ENCODE peak calls at places on chromosomes 3 and 15, in five cellular contexts. C, J, N, Y and L are unnamed samples.

GRCh38 chr3:10470666-10471336 is 34.6 kb downstream of the ATP2B2 start:
- DNase-seq in C (no peak), J (no peak), N (no peak), Y (no peak), L (no peak)

GRCh38 chr3:27535809-27536392 is 51.7 kb upstream of the SLC4A7 start:
- DNase-seq in C (no peak), J (no peak), N (no peak), Y (peak; percentile 75), L (no peak)

GRCh38 chr3:56055616-56056350 is 412.5 kb downstream of the ERC2 start:
- DNase-seq in C (no peak), J (no peak), N (no peak), Y (no peak), L (no peak)

GRCh38 chr3:150733936-150734794 is 28.8 kb downstream of the SIAH2 start:
- DNase-seq in C (no peak), J (no peak), N (no peak), Y (no peak), L (no peak)

GRCh38 chr3:39269528-39269927 is 10.3 kb downstream of the CX3CR1 start:
- DNase-seq in C (no peak), J (no peak), N (no peak), Y (no peak), L (peak; percentile 53)

GRCh38 chr15:67064607-67065530 is 533 bp upstream of the SMAD3 start:
- DNase-seq in C (no peak), J (peak; percentile 61), N (no peak), Y (no peak), L (no peak)

GRCh38 chr3:100319951-100320350 is 14.6 kb upstream of the NIT2 start:
- DNase-seq in C (no peak), J (no peak), N (no peak), Y (no peak), L (no peak)

GRCh38 chr3:65436580-65436979 is 602.1 kb downstream of the MAGI1 start:
- DNase-seq in C (no peak), J (no peak), N (no peak), Y (no peak), L (no peak)

GRCh38 chr3:42588625-42589024 is 2.0 kb upstream of the SS18L2 start:
- DNase-seq in C (no peak), J (no peak), N (no peak), Y (no peak), L (no peak)

GRCh38 chr3:148790841-148791240 is 36.8 kb upstream of the CPB1 start:
- DNase-seq in C (no peak), J (peak; percentile 60), N (no peak), Y (no peak), L (no peak)

GRCh38 chr3:32238027-32238815 is at the start of gene CMTM8:
- DNase-seq in C (no peak), J (peak; percentile 72), N (no peak), Y (peak; percentile 28), L (no peak)

GRCh38 chr15:69812881-69813280 is 284.8 kb downstream of the TLE3 start:
- DNase-seq in C (no peak), J (no peak), N (peak; percentile 6), Y (peak; percentile 6), L (no peak)

GRCh38 chr3:17678116-17678741 is 64.2 kb downstream of the TBC1D5 start:
- DNase-seq in C (no peak), J (no peak), N (no peak), Y (peak; percentile 65), L (no peak)

DNA sequence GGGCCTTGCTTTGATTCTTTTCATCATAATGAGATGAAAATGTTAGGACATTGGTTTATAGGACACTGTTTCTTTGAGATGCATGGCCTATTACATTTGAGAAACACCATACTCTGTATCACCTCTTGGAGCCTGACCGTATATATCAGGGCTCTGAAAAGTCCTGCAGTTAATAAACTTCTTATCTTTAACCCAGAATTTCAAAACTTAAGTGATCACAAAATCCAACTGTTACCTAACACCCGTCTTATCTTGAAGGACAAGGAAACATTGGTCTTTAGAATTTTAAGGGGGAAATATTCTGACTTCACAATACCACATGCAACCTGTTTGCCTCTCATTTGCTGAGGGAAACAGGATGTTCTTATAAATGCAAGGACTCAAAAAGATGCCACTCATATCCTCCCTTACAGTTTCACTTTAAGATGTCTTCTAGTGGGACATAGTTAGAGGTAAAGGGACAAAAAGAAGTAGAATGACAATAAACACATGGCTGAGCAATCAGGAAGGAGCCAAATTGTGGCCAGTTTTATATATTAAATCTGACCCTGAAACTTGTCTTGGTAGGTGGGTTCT is 67.8 kb downstream of the CRTC3 start:
- DNase-seq in C (no peak), J (no peak), N (no peak), Y (no peak), L (no peak)
- H3K27ac ChIP-seq in C (no peak overlapping the region), J (peak overlapping the region; percentile 74), N (no peak overlapping the region), Y (no peak overlapping the region), L (peak overlapping the region; percentile 79)

GRCh38 chr3:189803254-189803653 is 172.1 kb downstream of the TP63 start:
- DNase-seq in C (no peak), J (no peak), N (no peak), Y (no peak), L (no peak)
- H3K36me3 ChIP-seq in C (no peaks in the 10 kb centered on the region), J (no peaks in the 10 kb centered on the region), N (no peaks in the 10 kb centered on the region), Y (no peaks in the 10 kb centered on the region), L (no peaks in the 10 kb centered on the region)

GRCh38 chr3:105323274-105323599 is 43.5 kb upstream of the ALCAM start:
- DNase-seq in C (no peak), J (no peak), N (no peak), Y (no peak), L (no peak)

GRCh38 chr3:105322570-105323273 is 44.0 kb upstream of the ALCAM start:
- DNase-seq in C (no peak), J (no peak), N (no peak), Y (no peak), L (no peak)

GRCh38 chr3:105327662-105328337 is 38.9 kb upstream of the ALCAM start:
- DNase-seq in C (no peak), J (no peak), N (no peak), Y (no peak), L (no peak)

GRCh38 chr3:105332961-105333360 is 33.7 kb upstream of the ALCAM start:
- DNase-seq in C (no peak), J (no peak), N (no peak), Y (no peak), L (no peak)

GRCh38 chr3:105328338-105328730 is 38.4 kb upstream of the ALCAM start:
- DNase-seq in C (no peak), J (no peak), N (no peak), Y (no peak), L (no peak)
- H3K9me3 ChIP-seq in C (no peaks in the 10 kb centered on the region), J (peaks cover 3% of the 10 kb centered on the region), N (no peaks in the 10 kb centered on the region), Y (no peaks in the 10 kb centered on the region), L (no peaks in the 10 kb centered on the region)

GRCh38 chr3:66536791-66537190 is 36.0 kb upstream of the LRIG1 start:
- DNase-seq in C (no peak), J (no peak), N (no peak), Y (no peak), L (no peak)

GRCh38 chr3:66538390-66538789 is 37.6 kb upstream of the LRIG1 start:
- DNase-seq in C (no peak), J (no peak), N (no peak), Y (no peak), L (no peak)

GRCh38 chr3:66537735-66538134 is 36.9 kb upstream of the LRIG1 start:
- DNase-seq in C (no peak), J (no peak), N (no peak), Y (no peak), L (no peak)

GRCh38 chr3:66542153-66542552 is 41.3 kb upstream of the LRIG1 start:
- DNase-seq in C (no peak), J (no peak), N (no peak), Y (no peak), L (no peak)

GRCh38 chr3:66539466-66539989 is 38.7 kb upstream of the LRIG1 start:
- DNase-seq in C (no peak), J (no peak), N (no peak), Y (no peak), L (no peak)
- H3K27ac ChIP-seq in C (no peak overlapping the region), J (no peak overlapping the region), N (no peak overlapping the region), Y (no peak overlapping the region), L (no peak overlapping the region)

GRCh38 chr3:80308637-80309036 is 540.8 kb upstream of the ROBO1 start:
- DNase-seq in C (no peak), J (no peak), N (no peak), Y (no peak), L (no peak)
- H3K36me3 ChIP-seq in C (no peaks in the 10 kb centered on the region), J (no peaks in the 10 kb centered on the region), N (no peaks in the 10 kb centered on the region), Y (no peaks in the 10 kb centered on the region), L (no peaks in the 10 kb centered on the region)